ENCODE peak calls at places on chromosomes 2 and 18, in seven cellular contexts. A is CD4-positive, CD25-positive, alpha-beta regulatory T cell; S is skeletal muscle cell; X is CD8-positive, alpha-beta memory T cell; V is hepatocyte; K is astrocyte of the spinal cord; W is right lobe of liver. C is an unnamed sample.

GRCh38 chr2:226529556-226529955 is 270.1 kb downstream of the IRS1 start:
- DNase-seq in W (no peak), S (no peak), K (no peak), V (no peak), A (no peak), X (no peak), C (no peak)

GRCh38 chr2:239887604-239888003 is 137.5 kb downstream of the NDUFA10 start:
- DNase-seq in K (no peak), S (no peak), A (no peak), W (no peak), V (no peak), X (no peak), C (no peak)

GRCh38 chr2:102126169-102126568 is 16.4 kb upstream of the IL1R1 start:
- DNase-seq in K (no peak), S (no peak), W (no peak), V (no peak), X (no peak), A (no peak), C (no peak)

GRCh38 chr2:1773883-1774282 is 29.6 kb upstream of the PXDN start:
- DNase-seq in K (no peak), S (no peak), V (no peak), X (no peak), W (no peak), A (no peak), C (no peak)

GRCh38 chr2:37230581-37230980 is 815 bp downstream of the CEBPZ start:
- DNase-seq in A (no peak), V (peak; percentile 4), W (no peak), K (no peak), X (no peak), S (no peak), C (no peak)

GRCh38 chr18:31206787-31207381 is 44.2 kb upstream of the DSC1 start:
- DNase-seq in A (no peak), X (no peak), W (no peak), V (peak; percentile 82), S (no peak), K (peak; percentile 67), C (peak; percentile 34)

GRCh38 chr2:236173734-236174607 is 5.8 kb upstream of the GBX2 start:
- DNase-seq in V (no peak), A (no peak), X (no peak), K (no peak), S (no peak), W (no peak), C (no peak)

GRCh38 chr2:48356701-48357322 is 173.1 kb upstream of the STON1 start:
- DNase-seq in V (peak; percentile 37), K (peak; percentile 77), A (peak; percentile 26), W (no peak), X (no peak), S (no peak), C (peak; percentile 84)

GRCh38 chr2:209383212-209383611 is 40.6 kb upstream of the MAP2 start:
- DNase-seq in S (peak; percentile 55), V (peak; percentile 44), A (no peak), X (no peak), K (peak; percentile 80), W (no peak), C (peak; percentile 74)

GRCh38 chr2:119629323-119629825 is 49.6 kb upstream of the TMEM177 start:
- DNase-seq in A (no peak), K (no peak), S (no peak), W (no peak), V (no peak), X (no peak), C (no peak)

GRCh38 chr2:174176898-174177297 is 71.4 kb downstream of the OLA1 start:
- DNase-seq in W (no peak), V (no peak), K (peak; percentile 80), A (no peak), X (no peak), S (no peak), C (no peak)

GRCh38 chr2:10285578-10286198 is 17.0 kb upstream of the HPCAL1 start:
- DNase-seq in S (no peak), X (no peak), A (no peak), V (peak; percentile 46), K (peak; percentile 47), W (peak; percentile 93), C (peak; percentile 79)

GRCh38 chr18:29145993-29146539 is 969.1 kb upstream of the CDH2 start:
- DNase-seq in K (no peak), V (no peak), W (no peak), A (no peak), X (no peak), S (no peak), C (no peak)

GRCh38 chr2:166519391-166519962 is 25.4 kb upstream of the SCN7A start:
- DNase-seq in S (no peak), V (no peak), K (no peak), A (no peak), X (no peak), W (no peak), C (no peak)

GRCh38 chr2:7736646-7737305 is 819.6 kb downstream of the RNF144A start:
- DNase-seq in V (no peak), S (no peak), A (no peak), K (no peak), X (no peak), W (peak; percentile 57), C (no peak)

GRCh38 chr2:236793041-236794011 is 223.7 kb downstream of the ACKR3 start:
- DNase-seq in X (no peak), A (no peak), W (no peak), S (no peak), K (no peak), V (no peak), C (no peak)

GRCh38 chr2:151095463-151095862 is 166.2 kb downstream of the RBM43 start:
- DNase-seq in W (no peak), K (no peak), A (no peak), X (no peak), S (no peak), V (no peak), C (no peak)

GRCh38 chr2:6800553-6800952 is 65.2 kb downstream of the CMPK2 start:
- DNase-seq in W (no peak), K (no peak), X (no peak), V (no peak), S (no peak), A (no peak), C (no peak)

GRCh38 chr2:206845877-206846276 is 80.5 kb downstream of the FASTKD2 start:
- DNase-seq in V (no peak), S (no peak), A (no peak), X (no peak), W (no peak), K (no peak), C (no peak)

GRCh38 chr2:80461505-80462197 is 157.1 kb upstream of the LRRTM1 start:
- DNase-seq in V (no peak), A (no peak), W (no peak), S (no peak), K (no peak), X (no peak), C (no peak)

GRCh38 chr2:138499684-138500083 is 1.9 kb upstream of the SPOPL start:
- DNase-seq in A (no peak), K (no peak), X (no peak), S (no peak), V (no peak), W (no peak), C (no peak)

GRCh38 chr18:8794133-8794986 is 89.0 kb downstream of the MTCL1 start:
- DNase-seq in S (peak; percentile 70), A (no peak), V (no peak), W (no peak), X (no peak), K (peak; percentile 90), C (peak; percentile 66)

GRCh38 chr18:8791171-8791651 is 85.9 kb downstream of the MTCL1 start:
- DNase-seq in W (no peak), V (no peak), A (no peak), X (no peak), K (no peak), S (no peak), C (peak; percentile 49)

GRCh38 chr18:8792688-8793316 is 87.4 kb downstream of the MTCL1 start:
- DNase-seq in W (no peak), V (no peak), X (no peak), K (no peak), S (no peak), A (no peak), C (no peak)

GRCh38 chr18:8795586-8795985 is 90.2 kb downstream of the MTCL1 start:
- DNase-seq in X (no peak), V (no peak), W (no peak), A (no peak), K (no peak), S (no peak), C (peak; percentile 57)

GRCh38 chr18:8793445-8794132 is 88.2 kb downstream of the MTCL1 start:
- DNase-seq in V (no peak), X (no peak), W (no peak), K (no peak), A (no peak), S (no peak), C (no peak)
- H3K4me3 ChIP-seq in V (no peak overlapping the region), X (no peak overlapping the region), W (no peak overlapping the region), K (no peak overlapping the region), A (no peak overlapping the region), S (no peak overlapping the region), C (no peak overlapping the region)

DNA sequence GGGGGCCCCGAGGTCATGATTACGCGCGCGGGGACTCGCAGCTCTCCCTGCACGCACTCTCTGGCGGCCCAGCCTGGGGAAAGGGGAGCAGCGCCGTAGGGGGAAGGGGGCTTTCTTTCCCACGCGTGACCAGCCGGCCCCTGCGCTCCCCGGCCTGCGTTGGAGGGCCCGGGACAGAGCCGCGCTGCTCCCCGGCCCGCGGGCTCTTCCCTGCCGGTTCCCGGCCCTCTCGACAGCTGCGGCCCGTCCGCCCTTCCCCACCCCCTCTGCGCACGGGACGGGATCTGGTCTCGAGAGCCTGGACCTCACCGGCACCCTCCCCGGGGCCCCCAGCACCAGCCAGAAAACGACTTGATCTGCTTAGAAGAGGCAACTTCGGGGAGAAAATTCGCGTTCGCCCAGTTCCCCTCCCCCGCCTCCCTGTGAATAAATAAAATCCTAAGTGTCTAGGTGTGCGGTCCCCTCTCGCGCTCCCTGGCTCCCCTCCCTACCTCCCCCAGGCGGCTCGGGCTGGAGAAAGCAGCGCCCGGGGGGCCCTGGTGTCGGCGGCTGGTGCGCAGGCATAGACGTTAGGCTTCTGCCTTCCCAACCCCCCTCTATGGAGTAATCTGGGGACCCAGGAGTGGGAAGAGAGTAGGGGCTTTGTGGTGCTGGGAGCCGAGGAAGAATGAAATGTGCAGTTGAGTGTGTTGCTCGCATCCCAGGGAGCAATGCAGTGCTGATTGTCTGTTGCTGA is 793 bp upstream of the FIGN start:
- DNase-seq in S (no peak), X (no peak), K (peak; percentile 48), W (peak; percentile 69), V (peak; percentile 78), A (no peak), C (peak; percentile 53)
- H3K4me3 ChIP-seq in S (peak overlapping the region; percentile 60), X (no peak overlapping the region), K (peak overlapping the region; percentile 87), W (peak overlapping the region; percentile 69), V (peak overlapping the region; percentile 86), A (no peak overlapping the region), C (peak overlapping the region; percentile 96)

DNA sequence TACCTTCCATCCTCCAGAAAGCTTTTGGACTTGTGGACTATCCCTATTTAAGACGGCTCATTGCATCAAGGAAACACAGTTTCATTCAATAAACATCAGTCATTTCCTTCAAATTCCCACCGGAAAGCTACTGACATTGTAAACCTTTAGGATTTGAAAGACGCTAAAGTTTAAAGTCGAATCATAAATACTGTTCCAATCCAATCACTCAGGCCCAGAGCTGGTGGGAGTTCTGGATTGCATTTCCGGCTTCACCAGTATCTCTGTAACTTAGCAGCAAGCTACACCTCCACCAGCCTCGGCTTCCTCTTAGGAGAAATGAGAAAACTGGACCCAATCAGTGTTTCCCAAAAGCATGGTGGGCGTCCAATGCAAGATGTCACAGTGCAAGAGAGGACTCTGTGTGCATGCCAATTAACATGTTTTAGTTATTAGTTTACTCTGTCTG is 1.6 kb downstream of the WDFY1 start:
- DNase-seq in K (peak; percentile 57), S (no peak), X (no peak), W (no peak), V (peak; percentile 63), A (no peak), C (peak; percentile 82)
- H3K4me3 ChIP-seq in K (peak overlapping the region; percentile 93), S (peak overlapping the region; percentile 88), X (no peak overlapping the region), W (peak overlapping the region; percentile 95), V (peak overlapping the region; percentile 76), A (peak overlapping the region; percentile 65), C (peak overlapping the region; percentile 77)

GRCh38 chr2:44952806-44953685 is 11.5 kb downstream of the SIX3 start:
- DNase-seq in W (no peak), S (no peak), A (no peak), X (no peak), K (no peak), V (no peak), C (peak; percentile 23)
- H3K4me3 ChIP-seq in W (no peak overlapping the region), S (peak overlapping the region; percentile 25), A (no peak overlapping the region), X (no peak overlapping the region), K (peak overlapping the region; percentile 27), V (no peak overlapping the region), C (peak overlapping the region; percentile 19)

C was measured in endothelial cell of umbilical vein.